ENCODE peak calls at places on chromosomes 2 and 18, in five cellular contexts. T, L, M, K and E are unnamed samples.

GRCh38 chr18:56522826-56523225 is 115.6 kb downstream of the TXNL1 start:
- DNase-seq in T (no peak), M (no peak), L (no peak), K (no peak), E (no peak)

GRCh38 chr2:234771176-234771575 is 180.6 kb upstream of the SH3BP4 start:
- DNase-seq in T (no peak), M (no peak), L (no peak), K (no peak), E (no peak)

GRCh38 chr18:63961430-63961980 is 8.4 kb upstream of the SERPINB8 start:
- DNase-seq in K (no peak), T (no peak), L (no peak), M (no peak), E (no peak)

GRCh38 chr2:96927420-96928171 is 57.7 kb upstream of the SEMA4C start:
- DNase-seq in K (no peak), L (peak; percentile 85), M (peak; percentile 39), T (peak; percentile 80), E (no peak)

GRCh38 chr18:49017813-49018552 is 67.2 kb upstream of the SMAD7 start:
- DNase-seq in M (no peak), L (no peak), K (no peak), T (peak; percentile 50), E (no peak)

GRCh38 chr18:49321800-49322461 is 138.5 kb downstream of the DYM start:
- DNase-seq in K (no peak), M (peak; percentile 24), L (peak; percentile 53), T (no peak), E (no peak)

GRCh38 chr2:195451160-195451559 is 205.9 kb upstream of the SLC39A10 start:
- DNase-seq in M (no peak), T (no peak), L (no peak), K (no peak), E (no peak)

GRCh38 chr2:159890945-159891588 is 93.1 kb upstream of the CD302 start:
- DNase-seq in T (no peak), M (no peak), L (no peak), K (no peak), E (no peak)

GRCh38 chr2:109350526-109350925 is 221.5 kb downstream of the SH3RF3 start:
- DNase-seq in M (no peak), T (no peak), K (no peak), L (peak; percentile 32), E (no peak)

GRCh38 chr2:235935773-235936172 is 232.4 kb downstream of the GBX2 start:
- DNase-seq in K (no peak), T (no peak), L (no peak), M (no peak), E (no peak)

GRCh38 chr2:241863021-241863954 is 4.6 kb upstream of the PDCD1 start:
- DNase-seq in L (no peak), T (peak; percentile 61), M (no peak), K (no peak), E (no peak)

GRCh38 chr18:51123481-51123880 is 74.0 kb downstream of the MEX3C start:
- DNase-seq in M (no peak), L (no peak), K (no peak), T (no peak), E (no peak)

GRCh38 chr2:14081526-14081925 is 551.0 kb upstream of the LRATD1 start:
- DNase-seq in M (no peak), L (peak; percentile 24), K (no peak), T (no peak), E (no peak)

GRCh38 chr2:238236571-238236970 is 3.3 kb downstream of the HES6 start:
- DNase-seq in K (no peak), L (no peak), T (no peak), M (no peak), E (no peak)

GRCh38 chr2:202609381-202610145 is 25.2 kb upstream of the FAM117B start:
- DNase-seq in K (no peak), L (peak; percentile 5), T (no peak), M (peak; percentile 9), E (no peak)

GRCh38 chr18:25057491-25058050 is 294.4 kb downstream of the ZNF521 start:
- DNase-seq in T (no peak), K (no peak), M (peak; percentile 39), L (no peak), E (no peak)

GRCh38 chr2:33230133-33230618 is 246.3 kb upstream of the RASGRP3 start:
- DNase-seq in L (no peak), T (no peak), K (no peak), M (no peak), E (no peak)

GRCh38 chr2:241421330-241421729 is 65.2 kb downstream of the FARP2 start:
- DNase-seq in M (no peak), T (no peak), L (no peak), K (no peak), E (no peak)

GRCh38 chr2:224195954-224196571 is 157.0 kb upstream of the SERPINE2 start:
- DNase-seq in M (no peak), L (no peak), T (no peak), K (no peak), E (no peak)

GRCh38 chr2:128644156-128644555 is 325.5 kb upstream of the HS6ST1 start:
- DNase-seq in L (no peak), M (no peak), T (no peak), K (no peak), E (no peak)

GRCh38 chr2:60888853-60889252 is 7.5 kb downstream of the REL start:
- DNase-seq in K (no peak), T (no peak), M (no peak), L (no peak), E (no peak)

GRCh38 chr2:227182765-227183164 is 18.3 kb downstream of the COL4A3 start:
- DNase-seq in T (no peak), L (no peak), M (no peak), K (no peak), E (no peak)

GRCh38 chr2:180564051-180564450 is 416.4 kb upstream of the UBE2E3 start:
- DNase-seq in M (no peak), K (no peak), T (no peak), L (no peak), E (no peak)

GRCh38 chr2:84160461-84160860 is 298.6 kb downstream of the SUCLG1 start:
- DNase-seq in L (no peak), M (no peak), K (no peak), T (no peak), E (no peak)

GRCh38 chr2:24832991-24833671 is 39.9 kb downstream of the CENPO start:
- DNase-seq in T (peak; percentile 40), L (no peak), K (no peak), M (no peak), E (no peak)

GRCh38 chr18:9961031-9961430 is 47.2 kb downstream of the VAPA start:
- DNase-seq in L (no peak), T (no peak), K (no peak), M (peak; percentile 41), E (no peak)

GRCh38 chr18:9968081-9968848 is 54.4 kb downstream of the VAPA start:
- DNase-seq in T (no peak), K (no peak), L (no peak), M (no peak), E (no peak)

GRCh38 chr18:9969247-9969646 is 55.4 kb downstream of the VAPA start:
- DNase-seq in T (no peak), K (no peak), M (no peak), L (no peak), E (no peak)

GRCh38 chr18:9971313-9971920 is 57.6 kb downstream of the VAPA start:
- DNase-seq in T (no peak), K (peak; percentile 60), M (peak; percentile 66), L (peak; percentile 82), E (peak; percentile 93)

DNA sequence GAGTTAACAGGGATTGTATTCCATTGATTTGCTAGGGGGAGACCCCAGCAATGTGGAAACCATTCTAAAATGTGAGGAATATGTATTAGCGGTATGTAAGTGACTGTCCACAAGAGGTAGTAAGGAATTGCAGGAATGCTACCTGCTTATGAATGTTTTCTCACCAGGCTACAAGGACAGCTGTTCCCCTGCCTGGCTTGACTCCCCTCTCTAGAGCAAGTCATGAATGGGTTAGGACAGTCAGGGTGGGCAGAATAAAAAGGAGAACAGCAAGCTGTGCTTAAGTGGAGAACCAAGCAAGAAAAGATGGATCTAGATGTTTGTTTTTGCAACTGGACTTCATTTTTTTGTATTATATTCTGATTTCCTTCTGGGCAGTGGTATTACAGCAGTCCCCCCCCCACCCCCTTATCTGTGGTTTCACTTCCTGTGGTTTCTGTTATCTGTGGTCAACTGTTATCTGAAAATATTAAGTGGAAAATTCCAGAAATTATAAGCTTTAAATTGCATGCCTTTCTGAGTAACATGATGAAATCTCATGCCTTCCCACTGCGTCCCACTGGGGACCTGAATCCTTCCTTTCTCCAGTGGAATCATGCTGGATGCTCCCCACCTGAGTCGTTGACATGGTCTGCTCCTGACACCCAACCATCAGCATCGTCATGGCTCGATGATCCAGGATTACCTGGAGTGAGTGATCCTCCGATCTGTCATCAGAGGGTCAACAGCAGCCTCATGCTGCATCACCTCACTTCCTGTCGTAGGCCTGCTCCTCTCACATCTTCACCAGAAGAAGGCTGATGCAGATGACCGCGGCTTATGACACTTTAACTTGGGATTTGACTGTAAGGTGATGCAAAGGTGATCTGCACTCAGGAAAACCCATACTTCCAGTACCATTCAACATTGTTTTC is 52.2 kb downstream of the VAPA start:
- DNase-seq in M (no peak), T (no peak), K (no peak), L (no peak), E (no peak)
- TF ChIP-seq CTCF in M (no peak), T (no peak), K (no peak), L (no peak), E (no peak)

GRCh38 chr2:218216674-218217365 is at the start of gene ARPC2:
- DNase-seq in M (peak; percentile 94), K (peak; percentile 75), L (peak; percentile 90), T (peak; percentile 98), E (peak; percentile 98)
- TF ChIP-seq CTCF in M (no peak), K (no peak), L (no peak), T (no peak), E (no peak)

GRCh38 chr2:102072741-102073140 is 69.8 kb upstream of the IL1R1 start:
- DNase-seq in T (no peak), L (no peak), K (no peak), M (no peak), E (no peak)

GRCh38 chr2:102066554-102066953 is 74.8 kb downstream of the IL1R2 start:
- DNase-seq in L (no peak), K (no peak), T (no peak), M (no peak), E (no peak)

GRCh38 chr2:102069311-102069974 is 73.1 kb upstream of the IL1R1 start:
- DNase-seq in M (no peak), T (no peak), L (no peak), K (no peak), E (no peak)

GRCh38 chr2:102073168-102073724 is 69.3 kb upstream of the IL1R1 start:
- DNase-seq in T (no peak), K (no peak), L (no peak), M (no peak), E (no peak)

DNA sequence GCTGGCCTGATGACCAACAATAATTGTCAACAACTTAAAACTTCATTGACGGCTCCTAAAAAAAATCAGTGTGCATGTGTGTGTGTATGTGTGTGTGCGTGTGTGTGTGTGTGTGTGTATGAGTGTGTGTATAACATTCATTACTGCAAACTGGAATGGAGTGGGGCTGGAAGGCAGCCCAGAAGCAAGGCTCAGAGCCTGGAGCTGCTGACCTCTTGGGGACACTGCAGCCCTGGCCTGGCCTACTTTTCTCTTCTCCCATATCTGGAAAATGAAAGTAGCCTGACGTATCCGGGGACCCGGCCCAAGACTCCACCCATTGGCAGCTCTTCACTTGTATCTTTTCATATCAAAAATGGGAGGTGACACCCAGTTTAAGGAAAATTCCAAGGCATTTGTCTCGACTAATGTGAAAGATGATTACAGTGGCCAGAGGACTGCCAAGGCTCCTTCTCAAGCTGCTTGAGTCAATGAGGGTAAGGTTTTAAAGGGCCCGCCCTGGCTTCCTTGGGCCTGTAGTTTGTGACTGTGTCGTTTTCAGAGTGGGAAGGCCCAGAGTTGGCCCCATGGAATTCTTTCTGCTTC is 72.4 kb upstream of the IL1R1 start:
- DNase-seq in T (peak; percentile 92), L (no peak), M (peak; percentile 80), K (no peak), E (peak; percentile 77)
- TF ChIP-seq CTCF in T (no peak), L (no peak), M (no peak), K (no peak), E (no peak)

GRCh38 chr18:59783138-59783537 is 85.9 kb upstream of the CCBE1 start:
- DNase-seq in M (peak; percentile 84), K (peak; percentile 85), T (no peak), L (peak; percentile 70), E (no peak)
- TF ChIP-seq CTCF in M (peak; percentile 65), K (peak; percentile 78), T (peak; percentile 37), L (peak; percentile 51), E (no peak)